ENCODE peak calls at places on chromosomes 5 and 9, in eight cellular contexts. P, M, U, I, C, Z, D and V are unnamed samples.

GRCh38 chr5:122007445-122008010 is 45.8 kb downstream of the SRFBP1 start:
- DNase-seq in P (no peak), M (no peak), U (no peak), I (no peak), C (no peak), Z (no peak), D (no peak), V (no peak)

GRCh38 chr5:1555011-1555807 is 31.4 kb upstream of the LPCAT1 start:
- DNase-seq in P (peak), M (peak), U (peak), I (no peak), C (peak), Z (no peak), D (peak), V (no peak)

GRCh38 chr5:142826741-142827492 is 56.7 kb downstream of the ARHGAP26 start:
- DNase-seq in P (no peak), M (no peak), U (peak), I (peak), C (peak), Z (no peak), D (no peak), V (no peak)

GRCh38 chr9:136122425-136123383 is 4.0 kb upstream of the TMEM250 start:
- DNase-seq in P (peak), M (peak), U (peak), I (peak), C (peak), Z (peak), D (peak), V (peak)

GRCh38 chr5:96344678-96345612 is 88.1 kb downstream of the PCSK1 start:
- DNase-seq in P (no peak), M (no peak), U (peak), I (no peak), C (peak), Z (no peak), D (peak), V (peak)

GRCh38 chr9:137088121-137088520 is 1.3 kb downstream of the MAN1B1 start:
- DNase-seq in P (no peak), M (no peak), U (no peak), I (no peak), C (no peak), Z (no peak), D (no peak), V (no peak)

GRCh38 chr9:122111413-122112085 is 18.4 kb upstream of the TTLL11 start:
- DNase-seq in P (no peak), M (no peak), U (no peak), I (no peak), C (no peak), Z (no peak), D (no peak), V (no peak)

GRCh38 chr5:32984851-32985250 is 273.7 kb downstream of the NPR3 start:
- DNase-seq in P (no peak), M (no peak), U (peak), I (no peak), C (peak), Z (no peak), D (no peak), V (no peak)

GRCh38 chr5:54691644-54692043 is 174.1 kb downstream of the SNX18 start:
- DNase-seq in P (no peak), M (no peak), U (no peak), I (no peak), C (no peak), Z (no peak), D (no peak), V (no peak)

GRCh38 chr5:176420086-176420485 is 3.7 kb upstream of the CLTB start:
- DNase-seq in P (no peak), M (no peak), U (no peak), I (no peak), C (no peak), Z (no peak), D (no peak), V (no peak)

GRCh38 chr5:93622240-93622885 is 39.3 kb downstream of the NR2F1 start:
- DNase-seq in P (no peak), M (no peak), U (peak), I (no peak), C (peak), Z (no peak), D (no peak), V (no peak)

GRCh38 chr9:3960661-3961144 is 339.2 kb downstream of the GLIS3 start:
- DNase-seq in P (no peak), M (no peak), U (no peak), I (no peak), C (peak), Z (no peak), D (no peak), V (no peak)

GRCh38 chr9:16252631-16253030 is 617.8 kb downstream of the BNC2 start:
- DNase-seq in P (no peak), M (no peak), U (no peak), I (no peak), C (no peak), Z (no peak), D (no peak), V (no peak)

GRCh38 chr5:94274684-94275083 is 343.7 kb downstream of the KIAA0825 start:
- DNase-seq in P (no peak), M (no peak), U (no peak), I (no peak), C (no peak), Z (no peak), D (no peak), V (no peak)

GRCh38 chr5:1537166-1538154 is 13.7 kb upstream of the LPCAT1 start:
- DNase-seq in P (peak), M (peak), U (no peak), I (no peak), C (no peak), Z (no peak), D (no peak), V (no peak)

GRCh38 chr5:116377276-116378006 is 197.2 kb downstream of the SEMA6A start:
- DNase-seq in P (no peak), M (no peak), U (no peak), I (no peak), C (no peak), Z (no peak), D (no peak), V (no peak)

DNA sequence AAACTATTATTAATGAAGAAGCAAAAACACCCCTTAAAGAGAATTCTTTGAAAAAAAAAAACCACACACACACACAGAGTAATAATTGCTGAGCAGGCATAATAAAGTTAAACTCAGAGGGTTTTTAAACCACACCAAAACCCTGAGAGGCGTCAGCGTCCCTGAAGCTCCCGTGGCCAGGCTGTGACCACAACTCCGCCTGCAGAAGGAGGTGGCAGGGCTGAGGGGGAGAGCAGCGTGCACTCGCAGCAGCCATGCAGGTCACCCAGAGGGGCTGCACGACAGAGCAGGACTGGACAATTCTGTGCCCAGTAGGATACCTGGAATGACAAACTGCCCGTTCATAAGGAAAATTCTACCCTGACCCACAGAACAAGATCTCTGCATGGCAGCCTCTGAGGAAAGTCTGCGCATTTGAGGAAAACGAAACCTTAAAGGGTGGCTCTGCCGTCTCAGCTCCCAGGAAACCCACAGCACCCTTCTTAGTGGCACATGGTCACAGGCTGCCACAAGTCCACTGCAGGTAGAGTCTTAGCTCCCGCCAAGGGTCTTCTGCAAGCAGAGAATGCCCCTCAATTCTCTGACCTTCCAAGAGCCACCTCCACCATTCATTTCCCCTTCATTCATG is 44.0 kb downstream of the ROR2 start:
- DNase-seq in P (peak), M (no peak), U (no peak), I (no peak), C (no peak), Z (no peak), D (peak), V (peak)
- H3K4me3 ChIP-seq in P (peak), M (peak), U (no peak), I (no peak), C (no peak), Z (peak), D (peak), V (peak)

DNA sequence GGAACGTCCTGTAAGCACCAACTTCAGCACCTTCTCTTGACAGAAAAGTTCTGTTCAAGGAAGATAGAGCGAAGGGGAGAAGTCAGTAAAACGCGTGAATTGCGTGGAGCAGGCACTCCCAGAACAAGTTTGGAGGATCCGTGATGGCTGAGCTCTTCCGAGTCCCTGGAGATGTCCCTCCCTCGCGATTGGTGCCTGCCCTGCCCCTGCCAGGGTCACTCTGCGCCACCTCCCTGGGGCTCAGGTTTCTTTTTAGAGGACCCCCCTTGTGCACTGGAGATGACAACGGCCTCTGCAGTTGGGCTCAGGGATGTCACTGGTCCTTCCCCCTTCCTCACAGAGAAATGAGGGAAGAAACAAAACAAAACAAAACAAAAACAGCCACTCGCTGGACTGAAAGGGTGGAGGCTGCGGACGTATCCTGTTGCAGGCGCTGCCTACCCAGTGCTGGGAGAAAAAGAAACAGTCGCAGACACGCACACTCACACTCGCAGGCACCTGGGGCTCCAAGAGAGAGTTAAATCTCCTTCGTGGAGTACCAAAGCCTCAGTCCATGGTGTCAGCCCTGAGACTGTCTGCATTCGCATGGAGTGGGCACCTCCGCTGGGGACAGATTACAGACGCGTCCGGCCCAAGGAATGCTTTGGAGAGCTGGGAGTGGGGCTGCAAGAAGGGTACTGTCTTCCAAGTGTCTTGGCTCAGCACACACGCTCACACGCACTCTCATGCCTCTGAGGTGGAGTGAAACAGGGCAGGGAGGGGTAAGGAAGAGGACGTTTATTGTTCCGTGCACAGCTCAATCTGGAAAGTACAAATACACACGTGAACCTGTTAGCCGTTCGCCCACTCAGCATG is 512.6 kb downstream of the SLCO4C1 start:
- DNase-seq in P (no peak), M (no peak), U (no peak), I (no peak), C (no peak), Z (no peak), D (no peak), V (no peak)
- H3K4me3 ChIP-seq in P (no peak), M (peak), U (peak), I (peak), C (peak), Z (peak), D (peak), V (peak)

DNA sequence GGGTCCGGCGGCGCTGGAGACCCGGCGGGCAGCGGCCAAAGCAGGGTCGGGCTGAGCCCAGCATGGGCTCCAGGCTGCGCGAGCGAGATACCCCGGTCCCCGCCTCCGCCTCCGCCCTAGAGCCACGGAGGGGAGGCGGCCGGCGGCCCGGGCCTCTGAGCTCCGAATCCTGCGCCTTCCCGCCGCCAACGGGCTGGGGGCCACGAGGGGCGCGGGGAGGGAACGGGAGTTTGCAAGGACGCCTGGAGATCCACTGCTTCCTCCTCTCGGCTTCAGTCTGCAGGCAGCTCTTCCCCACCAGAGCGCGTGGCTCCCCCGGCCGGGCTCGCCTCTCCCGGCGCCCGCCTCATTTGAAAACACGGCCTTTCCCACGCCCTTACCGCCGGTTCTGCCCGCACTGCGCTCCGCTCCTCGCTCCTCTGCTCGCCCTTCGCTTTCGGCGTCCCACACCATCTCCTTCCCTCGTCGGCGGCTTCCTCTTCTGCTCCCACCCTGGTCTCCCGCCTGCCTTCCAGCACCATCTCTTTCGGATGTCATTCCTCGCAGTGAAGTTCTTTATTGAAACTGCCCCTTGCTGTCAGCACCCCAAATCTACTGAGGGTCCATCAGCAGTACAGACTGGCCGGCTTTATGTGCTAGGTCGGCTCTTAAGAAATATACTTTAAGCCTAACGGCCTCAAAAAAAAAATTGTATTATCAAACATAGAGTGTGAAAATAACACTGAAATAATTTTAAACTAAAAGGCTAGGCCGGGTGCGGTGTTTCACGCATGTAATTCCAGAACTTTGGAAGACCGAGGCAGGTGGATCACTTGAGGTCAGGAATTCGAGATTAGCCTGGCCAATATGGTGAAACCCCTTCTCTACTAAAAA is 105.0 kb upstream of the FAM120A start:
- DNase-seq in P (no peak), M (no peak), U (peak), I (no peak), C (peak), Z (no peak), D (no peak), V (no peak)
- H3K4me3 ChIP-seq in P (peak), M (peak), U (peak), I (peak), C (peak), Z (peak), D (no peak), V (peak)

DNA sequence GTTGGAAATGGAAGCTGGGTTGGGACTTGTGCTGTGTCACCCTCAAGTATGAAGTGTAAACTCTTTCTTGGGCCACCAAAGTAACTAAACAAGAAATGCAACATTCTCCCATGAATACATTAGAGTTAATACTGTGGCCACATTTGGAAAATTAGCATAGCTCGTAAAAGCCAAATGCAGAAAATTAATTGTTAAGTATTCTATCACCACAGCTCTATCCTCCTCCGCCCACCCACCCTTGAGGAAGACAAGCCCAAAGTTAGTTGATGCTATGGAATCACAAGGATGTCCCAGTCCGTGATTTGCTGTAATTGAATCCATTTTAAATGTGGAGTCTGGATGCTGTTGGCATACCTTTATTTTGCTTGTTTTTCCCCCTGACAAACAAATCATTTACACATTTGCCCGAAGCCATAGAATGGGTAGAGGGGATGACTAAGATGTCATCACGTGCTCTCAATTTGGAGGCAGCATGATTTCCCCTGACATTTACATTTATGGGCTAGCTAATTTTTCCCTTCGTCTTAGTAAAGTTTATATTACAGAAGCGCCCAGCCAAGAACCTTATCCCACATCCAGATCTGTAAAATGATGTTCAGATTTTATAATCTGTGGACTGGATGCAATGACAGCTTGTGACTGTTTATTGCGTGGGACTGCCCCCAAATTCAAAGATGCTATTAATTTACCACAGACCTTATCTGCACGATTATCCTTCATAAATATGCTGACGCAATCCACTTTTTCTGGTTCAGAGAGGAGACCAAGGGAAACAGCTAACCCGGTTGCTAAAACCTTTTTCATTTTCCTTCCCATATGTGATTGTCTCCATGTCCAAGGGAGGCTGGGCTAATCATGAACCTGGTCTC is 3.6 kb downstream of the MSX2 start:
- DNase-seq in P (no peak), M (no peak), U (no peak), I (no peak), C (no peak), Z (no peak), D (no peak), V (no peak)
- H3K4me3 ChIP-seq in P (no peak), M (no peak), U (no peak), I (no peak), C (no peak), Z (no peak), D (no peak), V (no peak)

DNA sequence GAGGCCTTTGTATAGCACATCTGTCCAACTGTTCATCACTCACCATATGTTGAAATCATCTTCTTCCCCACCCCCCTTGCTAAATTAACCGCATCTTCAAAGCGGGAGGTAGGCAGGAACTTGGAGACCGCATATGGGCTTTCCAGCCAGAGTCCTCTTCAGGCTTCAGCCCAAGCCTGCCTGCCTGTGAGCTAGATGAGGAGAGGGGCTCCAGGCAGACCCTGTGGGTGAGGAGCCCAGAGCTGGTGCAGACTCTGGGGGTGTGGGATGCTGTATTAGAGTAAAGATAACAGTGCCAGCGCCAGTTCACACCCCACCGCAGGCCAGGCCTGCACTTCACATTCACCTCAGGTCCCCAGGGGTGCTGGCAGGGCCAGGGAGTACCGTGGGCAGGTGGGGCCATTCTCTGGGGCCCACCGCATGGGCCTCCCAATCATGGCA is 16.2 kb downstream of the PRRC2B start:
- DNase-seq in P (peak), M (no peak), U (peak), I (no peak), C (no peak), Z (no peak), D (no peak), V (no peak)
- H3K4me3 ChIP-seq in P (peak), M (no peak), U (no peak), I (no peak), C (no peak), Z (no peak), D (no peak), V (no peak)

DNA sequence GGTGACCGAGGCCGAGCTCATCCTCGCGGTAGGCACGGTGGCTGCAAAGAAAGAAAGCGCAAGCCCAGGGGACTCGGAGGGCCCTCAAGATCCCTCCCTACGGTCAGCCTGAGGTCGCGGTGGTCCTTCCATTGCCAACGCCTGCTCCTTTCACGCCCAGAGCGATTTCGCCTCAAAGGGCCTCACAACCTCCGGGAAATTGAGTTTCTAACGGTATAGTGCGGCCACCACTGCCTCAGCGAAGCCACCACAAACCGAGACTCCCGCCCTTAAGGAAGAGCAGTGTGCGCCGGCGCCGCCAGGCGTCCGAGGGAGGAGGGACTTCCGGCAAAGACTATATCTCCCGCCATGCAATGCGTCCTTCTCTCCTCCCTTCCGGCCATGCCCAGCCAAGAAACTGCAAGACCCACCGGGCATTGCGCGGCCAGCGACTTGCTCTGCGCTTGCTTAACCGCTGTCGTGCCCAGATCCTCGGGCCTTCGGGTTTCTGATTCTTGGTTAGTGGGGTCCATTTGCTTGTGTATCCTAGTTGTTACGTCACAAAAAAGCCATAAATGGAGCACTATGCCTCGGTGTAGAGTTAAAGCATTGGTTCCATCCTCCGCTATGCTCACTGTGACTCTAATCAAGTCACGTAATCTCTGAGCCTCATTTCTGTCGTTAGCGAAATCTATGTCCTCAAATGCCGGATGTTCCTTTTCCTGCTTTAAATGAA is at the start of gene HAUS6:
- DNase-seq in P (peak), M (peak), U (peak), I (peak), C (peak), Z (peak), D (peak), V (peak)
- H3K4me3 ChIP-seq in P (peak), M (peak), U (peak), I (peak), C (peak), Z (peak), D (peak), V (peak)

GRCh38 chr5:88488566-88488965 is 219.9 kb upstream of the TMEM161B start:
- DNase-seq in P (no peak), M (no peak), U (no peak), I (no peak), C (no peak), Z (no peak), D (no peak), V (no peak)

GRCh38 chr5:88484367-88484766 is 215.7 kb upstream of the TMEM161B start:
- DNase-seq in P (no peak), M (no peak), U (no peak), I (no peak), C (no peak), Z (no peak), D (no peak), V (no peak)

GRCh38 chr5:88486466-88486865 is 217.8 kb upstream of the TMEM161B start:
- DNase-seq in P (no peak), M (no peak), U (no peak), I (no peak), C (no peak), Z (no peak), D (no peak), V (no peak)

DNA sequence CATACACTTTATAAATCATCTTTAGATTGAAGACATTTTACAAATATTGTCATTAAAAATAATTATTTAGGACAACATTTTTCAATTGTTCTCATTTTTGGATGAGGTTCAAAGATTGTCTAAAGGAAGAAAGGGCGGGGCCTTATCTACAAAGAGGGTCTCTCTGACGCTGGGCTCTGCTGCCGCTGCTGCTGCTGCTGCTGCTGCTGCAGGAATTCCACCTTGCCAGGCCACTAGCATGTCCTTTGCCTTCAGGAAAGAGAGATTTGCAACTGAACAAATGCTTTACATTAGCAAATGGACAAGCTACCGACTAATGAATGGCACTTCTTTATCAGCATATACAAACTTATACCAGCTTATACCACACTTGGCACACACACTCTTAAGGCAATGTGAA is 220.8 kb upstream of the TMEM161B start:
- DNase-seq in P (no peak), M (no peak), U (no peak), I (no peak), C (no peak), Z (no peak), D (no peak), V (no peak)
- H3K4me3 ChIP-seq in P (no peak), M (no peak), U (no peak), I (no peak), C (no peak), Z (peak), D (no peak), V (no peak)